ENCODE peak calls at places on chromosomes 3 and 15, in eight cellular contexts. B is upper lobe of right lung; T is heart left ventricle; Y is right lobe of liver; H is ovary; Q is CD4-positive, alpha-beta T cell; M is lower lobe of right lung; U is CD8-positive, alpha-beta T cell. V is an unnamed sample. For H3K27me3 and H3K9me3, the result is how much of the 10 kb centered on the place peaks cover.

GRCh38 chr15:81182746-81183402 is 13.8 kb upstream of the IL16 start:
- DNase-seq in B (no peak), T (no peak), Y (no peak), H (no peak), Q (no peak), M (no peak), U (no peak), V (no peak)

GRCh38 chr3:87359807-87360206 is 83.4 kb upstream of the POU1F1 start:
- DNase-seq in B (no peak), T (no peak), Y (no peak), H (no peak), Q (no peak), M (no peak), U (no peak), V (no peak)

GRCh38 chr3:20846081-20846480 is 660.1 kb upstream of the SGO1 start:
- DNase-seq in B (no peak), T (no peak), Y (no peak), H (no peak), Q (no peak), M (no peak), U (no peak), V (no peak)

GRCh38 chr15:66024998-66025397 is 155.7 kb downstream of the RAB11A start:
- DNase-seq in B (no peak), T (no peak), Y (no peak), H (no peak), Q (no peak), M (no peak), U (no peak), V (no peak)

GRCh38 chr15:59330649-59331048 is 42.0 kb downstream of the MYO1E start:
- DNase-seq in B (no peak), T (no peak), Y (no peak), H (no peak), Q (no peak), M (no peak), U (no peak), V (no peak)

GRCh38 chr15:100934735-100935134 is 15.6 kb downstream of the LRRK1 start:
- DNase-seq in B (no peak), T (no peak), Y (no peak), H (no peak), Q (no peak), M (no peak), U (no peak), V (no peak)

GRCh38 chr3:120853416-120853815 is 54.6 kb upstream of the STXBP5L start:
- DNase-seq in B (no peak), T (no peak), Y (no peak), H (no peak), Q (no peak), M (no peak), U (no peak), V (no peak)

GRCh38 chr3:194638991-194639605 is 5.9 kb upstream of the TMEM44 start:
- DNase-seq in B (no peak), T (no peak), Y (no peak), H (no peak), Q (no peak), M (no peak), U (no peak), V (no peak)

GRCh38 chr15:40083756-40084101 is 24.9 kb downstream of the BMF start:
- DNase-seq in B (no peak), T (no peak), Y (no peak), H (no peak), Q (no peak), M (no peak), U (no peak), V (no peak)

GRCh38 chr3:128341659-128342395 is 124.9 kb downstream of the DNAJB8 start:
- DNase-seq in B (no peak), T (no peak), Y (peak), H (no peak), Q (no peak), M (peak), U (no peak), V (no peak)

GRCh38 chr3:35664460-35664919 is 25.2 kb downstream of the ARPP21 start:
- DNase-seq in B (peak), T (peak), Y (peak), H (peak), Q (no peak), M (peak), U (no peak), V (no peak)

GRCh38 chr3:154427685-154428291 is 2.2 kb downstream of the GPR149 start:
- DNase-seq in B (peak), T (no peak), Y (no peak), H (no peak), Q (no peak), M (no peak), U (no peak), V (no peak)

GRCh38 chr15:77375133-77375532 is 44.8 kb downstream of the PEAK1 start:
- DNase-seq in B (no peak), T (no peak), Y (no peak), H (no peak), Q (no peak), M (no peak), U (no peak), V (no peak)

GRCh38 chr3:127817331-127817821 is 4.9 kb downstream of the MGLL start:
- DNase-seq in B (no peak), T (no peak), Y (peak), H (no peak), Q (no peak), M (no peak), U (no peak), V (no peak)

GRCh38 chr3:9414822-9415221 is 17.4 kb downstream of the SETD5 start:
- DNase-seq in B (no peak), T (no peak), Y (no peak), H (no peak), Q (no peak), M (no peak), U (no peak), V (no peak)

GRCh38 chr15:68057089-68057488 is 3.0 kb downstream of the PIAS1 start:
- DNase-seq in B (no peak), T (no peak), Y (no peak), H (no peak), Q (no peak), M (no peak), U (no peak), V (no peak)

GRCh38 chr3:42829083-42829627 is 19.9 kb downstream of the ACKR2 start:
- DNase-seq in B (no peak), T (no peak), Y (no peak), H (no peak), Q (no peak), M (no peak), U (no peak), V (no peak)

GRCh38 chr3:96813820-96814580 is 394 bp upstream of the EPHA6 start:
- DNase-seq in B (peak), T (peak), Y (peak), H (peak), Q (no peak), M (peak), U (no peak), V (peak)

GRCh38 chr15:75928680-75929608 is 25.3 kb downstream of the FBXO22 start:
- DNase-seq in B (no peak), T (no peak), Y (no peak), H (no peak), Q (no peak), M (no peak), U (no peak), V (no peak)

GRCh38 chr3:6860911-6861330 is at the start of gene GRM7:
- DNase-seq in B (no peak), T (no peak), Y (no peak), H (peak), Q (no peak), M (no peak), U (no peak), V (no peak)

GRCh38 chr15:39246523-39246922 is 334.4 kb upstream of the THBS1 start:
- DNase-seq in B (no peak), T (no peak), Y (no peak), H (no peak), Q (no peak), M (no peak), U (no peak), V (no peak)

GRCh38 chr3:142353571-142353970 is 94.3 kb downstream of the XRN1 start:
- DNase-seq in B (no peak), T (no peak), Y (no peak), H (no peak), Q (no peak), M (no peak), U (no peak), V (no peak)

GRCh38 chr15:99486371-99487336 is 79.1 kb upstream of the MEF2A start:
- DNase-seq in B (peak), T (peak), Y (peak), H (peak), Q (no peak), M (peak), U (no peak), V (no peak)

GRCh38 chr15:90691982-90692773 is 25.0 kb upstream of the BLM start:
- DNase-seq in B (no peak), T (no peak), Y (no peak), H (no peak), Q (no peak), M (no peak), U (no peak), V (no peak)

GRCh38 chr3:188539631-188540194 is 385.8 kb downstream of the LPP start:
- DNase-seq in B (no peak), T (no peak), Y (no peak), H (no peak), Q (no peak), M (no peak), U (no peak), V (no peak)

GRCh38 chr15:98131924-98132323 is 171.4 kb downstream of the ARRDC4 start:
- DNase-seq in B (no peak), T (no peak), Y (no peak), H (no peak), Q (no peak), M (no peak), U (no peak), V (no peak)

GRCh38 chr15:25743160-25743908 is 119.8 kb downstream of the ATP10A start:
- DNase-seq in B (no peak), T (no peak), Y (no peak), H (no peak), Q (no peak), M (no peak), U (no peak), V (no peak)

GRCh38 chr3:135134293-135134692 is 339.2 kb downstream of the EPHB1 start:
- DNase-seq in B (no peak), T (no peak), Y (no peak), H (no peak), Q (no peak), M (no peak), U (no peak), V (no peak)

GRCh38 chr15:66153549-66154415 is 99.8 kb downstream of the MEGF11 start:
- DNase-seq in B (no peak), T (no peak), Y (no peak), H (no peak), Q (no peak), M (no peak), U (no peak), V (no peak)

GRCh38 chr15:23565395-23566069 is at the start of gene MKRN3:
- DNase-seq in B (peak), T (no peak), Y (peak), H (peak), Q (peak), M (no peak), U (peak), V (no peak)

GRCh38 chr3:46693038-46693896 is at the start of gene ALS2CL:
- DNase-seq in B (peak), T (peak), Y (peak), H (peak), Q (peak), M (peak), U (peak), V (no peak)

GRCh38 chr3:72657666-72658065 is 190.6 kb downstream of the SHQ1 start:
- DNase-seq in B (no peak), T (no peak), Y (no peak), H (no peak), Q (peak), M (no peak), U (peak), V (no peak)

GRCh38 chr15:74303741-74304309 is 63.6 kb downstream of the CYP11A1 start:
- DNase-seq in B (no peak), T (no peak), Y (no peak), H (no peak), Q (no peak), M (no peak), U (no peak), V (no peak)
- H3K27me3 ChIP-seq in B (half or more), T (under half), Y (under half), H (under half), Q (under half), M (half or more), U (under half), V (under half)

DNA sequence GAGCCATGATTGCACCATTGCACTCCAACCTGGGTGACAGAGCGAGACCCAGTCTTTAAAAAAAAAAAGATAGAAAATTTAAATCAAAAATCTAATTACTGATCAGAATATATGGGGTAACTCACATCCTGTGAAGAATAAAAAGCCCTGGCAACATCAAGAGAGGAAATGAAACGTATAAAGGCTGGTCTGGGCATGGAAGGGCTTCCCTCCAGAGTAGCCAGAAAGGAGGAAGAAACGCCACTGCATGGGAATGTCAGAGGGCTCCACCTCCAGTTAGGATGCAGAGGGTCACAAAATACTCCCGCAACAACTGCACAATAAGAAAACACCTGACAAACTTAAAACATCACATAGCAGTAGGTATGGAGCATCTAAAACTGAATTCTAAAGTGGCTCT is 4.9 kb upstream of the IQCF1 start:
- DNase-seq in B (no peak), T (no peak), Y (no peak), H (no peak), Q (no peak), M (no peak), U (no peak), V (no peak)
- H3K9me3 ChIP-seq in B (under half), T (under half), Y (under half), H (under half), Q (under half), M (under half), U (under half), V (under half)

DNA sequence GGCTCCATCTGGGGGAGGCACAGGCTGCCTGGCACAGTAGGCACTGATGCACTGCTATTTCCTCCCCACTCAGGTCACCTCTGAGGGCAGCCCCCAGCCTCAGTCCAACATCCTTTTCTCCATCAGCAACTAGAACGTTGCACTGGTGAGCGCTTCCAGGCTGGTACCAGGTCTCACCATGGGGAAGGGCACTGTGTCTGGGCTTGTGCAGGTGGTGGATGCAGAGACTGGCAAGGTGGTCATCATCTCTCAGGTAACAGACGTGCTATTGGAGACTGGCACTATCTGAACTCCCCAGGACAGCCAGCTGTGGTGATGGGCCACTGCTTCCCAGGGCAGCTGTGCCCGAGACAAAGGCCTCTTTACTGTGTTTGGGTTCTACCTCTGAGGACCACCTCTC is 8.3 kb upstream of the TXNRD3 start:
- DNase-seq in B (no peak), T (no peak), Y (no peak), H (no peak), Q (no peak), M (no peak), U (no peak), V (no peak)
- H3K27me3 ChIP-seq in B (under half), T (under half), Y (under half), H (under half), Q (under half), M (under half), U (under half), V (under half)

GRCh38 chr3:31559872-31560534 is 27.3 kb downstream of the STT3B start:
- DNase-seq in B (no peak), T (no peak), Y (no peak), H (no peak), Q (no peak), M (no peak), U (no peak), V (no peak)
- H3K9me3 ChIP-seq in B (under half), T (under half), Y (under half), H (under half), Q (under half), M (under half), U (under half), V (under half)

DNA sequence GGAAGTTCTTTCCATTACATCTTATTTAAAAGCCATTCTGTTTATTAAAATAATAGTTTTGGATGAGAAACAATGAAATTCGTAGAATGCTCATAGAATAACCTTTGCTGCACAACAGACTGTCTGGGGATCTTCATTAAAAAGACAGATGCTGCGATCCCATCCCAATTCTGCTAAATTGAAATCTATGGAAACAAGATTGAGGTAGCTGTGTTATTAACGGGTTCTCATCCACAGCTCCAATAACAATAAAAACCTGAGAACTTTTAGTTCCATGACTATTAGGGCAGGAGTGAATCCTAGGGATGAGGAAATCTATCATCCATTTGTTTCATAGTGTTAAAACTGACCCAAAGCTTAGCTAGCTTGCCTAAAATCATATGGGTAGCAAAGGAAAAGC is 2.5 kb upstream of the GJD2 start:
- DNase-seq in B (no peak), T (no peak), Y (no peak), H (no peak), Q (no peak), M (no peak), U (no peak), V (no peak)
- H3K27me3 ChIP-seq in B (under half), T (under half), Y (under half), H (under half), Q (half or more), M (under half), U (under half), V (under half)

GRCh38 chr15:26744894-26745293 is 28.0 kb downstream of the GABRB3 start:
- DNase-seq in B (no peak), T (no peak), Y (no peak), H (no peak), Q (no peak), M (no peak), U (no peak), V (no peak)
- H3K9me3 ChIP-seq in B (under half), T (under half), Y (under half), H (under half), Q (under half), M (under half), U (under half), V (under half)